ENCODE peak calls at places on chromosomes 2 and 18, in four cellular contexts. One of them, this sample, is unnamed.

GRCh38 chr2:150339282-150339681 is 148.2 kb downstream of the RND3 start:
- DNase-seq in NCI-H1105: no peak
- DNase-seq in CD8-positive, alpha-beta T cell: no peak
- DNase-seq in lung: no peak
- DNase-seq in this sample: no peak

GRCh38 chr2:101770672-101771071 is 73.2 kb downstream of the MAP4K4 start:
- DNase-seq in lung: no peak
- DNase-seq in NCI-H1105: peak; percentile 28
- DNase-seq in CD8-positive, alpha-beta T cell: no peak
- DNase-seq in this sample: peak; percentile 71

GRCh38 chr2:120094795-120095194 is 81.9 kb downstream of the EPB41L5 start:
- DNase-seq in lung: no peak
- DNase-seq in NCI-H1105: no peak
- DNase-seq in CD8-positive, alpha-beta T cell: no peak
- DNase-seq in this sample: no peak

GRCh38 chr2:189287982-189288494 is 108.5 kb upstream of the COL5A2 start:
- DNase-seq in CD8-positive, alpha-beta T cell: no peak
- DNase-seq in NCI-H1105: peak; percentile 28
- DNase-seq in lung: no peak
- DNase-seq in this sample: peak; percentile 69

GRCh38 chr2:237720962-237721361 is 77.6 kb upstream of the RBM44 start:
- DNase-seq in lung: no peak
- DNase-seq in CD8-positive, alpha-beta T cell: no peak
- DNase-seq in NCI-H1105: no peak
- DNase-seq in this sample: no peak

GRCh38 chr2:24491626-24492282 is 700 bp downstream of the NCOA1 start:
- DNase-seq in lung: peak; percentile 53
- DNase-seq in NCI-H1105: peak; percentile 28
- DNase-seq in CD8-positive, alpha-beta T cell: peak; percentile 28
- DNase-seq in this sample: peak; percentile 18

GRCh38 chr2:198471291-198471690 is 666.9 kb downstream of the PLCL1 start:
- DNase-seq in lung: no peak
- DNase-seq in NCI-H1105: no peak
- DNase-seq in CD8-positive, alpha-beta T cell: no peak
- DNase-seq in this sample: no peak

GRCh38 chr2:184597571-184597980 is 753 bp upstream of the ZNF804A start:
- DNase-seq in NCI-H1105: no peak
- DNase-seq in lung: peak; percentile 28
- DNase-seq in CD8-positive, alpha-beta T cell: no peak
- DNase-seq in this sample: peak; percentile 36

GRCh38 chr18:76443519-76444435 is 51.3 kb downstream of the ZNF516 start:
- DNase-seq in CD8-positive, alpha-beta T cell: no peak
- DNase-seq in NCI-H1105: no peak
- DNase-seq in lung: no peak
- DNase-seq in this sample: no peak

GRCh38 chr18:79934311-79935097 is 16.9 kb downstream of the SLC66A2 start:
- DNase-seq in lung: no peak
- DNase-seq in NCI-H1105: no peak
- DNase-seq in CD8-positive, alpha-beta T cell: no peak
- DNase-seq in this sample: peak; percentile 27